ENCODE peak calls at places on chromosome 14, in six cellular contexts. I, K, W, Z, G and F are unnamed samples.

GRCh38 chr14:99252443-99252939 is 19.5 kb downstream of the BCL11B start:
- DNase-seq in I (no peak), K (no peak), W (no peak), Z (no peak), G (no peak), F (no peak)

GRCh38 chr14:32230695-32231280 is 27.7 kb upstream of the RNU6-8 start:
- DNase-seq in I (peak), K (no peak), W (no peak), Z (peak), G (no peak), F (peak)

GRCh38 chr14:69610859-69611263 is 535 bp upstream of the SUSD6 start:
- DNase-seq in I (no peak), K (no peak), W (no peak), Z (no peak), G (no peak), F (no peak)

GRCh38 chr14:37091651-37092050 is 80.8 kb downstream of the SLC25A21 start:
- DNase-seq in I (no peak), K (no peak), W (no peak), Z (no peak), G (no peak), F (no peak)

GRCh38 chr14:58467575-58467974 is 40.1 kb downstream of the KIAA0586 start:
- DNase-seq in I (no peak), K (no peak), W (no peak), Z (no peak), G (no peak), F (no peak)

GRCh38 chr14:59358105-59358504 is 107.1 kb downstream of the GPR135 start:
- DNase-seq in I (peak), K (no peak), W (no peak), Z (peak), G (no peak), F (no peak)

GRCh38 chr14:30874120-30874998 is at the start of gene COCH:
- DNase-seq in I (no peak), K (no peak), W (peak), Z (no peak), G (peak), F (no peak)

GRCh38 chr14:86357119-86357518 is 827.2 kb downstream of the FLRT2 start:
- DNase-seq in I (no peak), K (no peak), W (no peak), Z (no peak), G (no peak), F (no peak)

GRCh38 chr14:31758941-31759340 is 197.7 kb downstream of the NUBPL start:
- DNase-seq in I (no peak), K (no peak), W (no peak), Z (no peak), G (no peak), F (no peak)

GRCh38 chr14:87869619-87870583 is 123.1 kb downstream of the GALC start:
- DNase-seq in I (peak), K (no peak), W (no peak), Z (peak), G (no peak), F (peak)

GRCh38 chr14:68145539-68145938 is 326.0 kb downstream of the RAD51B start:
- DNase-seq in I (no peak), K (no peak), W (no peak), Z (no peak), G (no peak), F (no peak)

GRCh38 chr14:66234411-66234810 is 251.8 kb upstream of the CCDC196 start:
- DNase-seq in I (no peak), K (no peak), W (no peak), Z (no peak), G (no peak), F (no peak)

GRCh38 chr14:88929656-88930436 is 105.4 kb downstream of the TTC8 start:
- DNase-seq in I (no peak), K (no peak), W (no peak), Z (no peak), G (no peak), F (no peak)

GRCh38 chr14:103194256-103195045 is 71.2 kb downstream of the TNFAIP2 start:
- DNase-seq in I (peak), K (no peak), W (no peak), Z (peak), G (no peak), F (no peak)

GRCh38 chr14:76984297-76984696 is 44.2 kb downstream of the IRF2BPL start:
- DNase-seq in I (no peak), K (no peak), W (no peak), Z (no peak), G (no peak), F (no peak)

GRCh38 chr14:86683525-86683924 is 1153.6 kb downstream of the FLRT2 start:
- DNase-seq in I (no peak), K (no peak), W (no peak), Z (no peak), G (no peak), F (no peak)

GRCh38 chr14:36973806-36974442 is 198.5 kb downstream of the SLC25A21 start:
- DNase-seq in I (peak), K (no peak), W (no peak), Z (peak), G (no peak), F (peak)

GRCh38 chr14:94158239-94158888 is 15.8 kb upstream of the PPP4R4 start:
- DNase-seq in I (peak), K (no peak), W (no peak), Z (no peak), G (no peak), F (no peak)

GRCh38 chr14:38788060-38788459 is 315.0 kb downstream of the SEC23A start:
- DNase-seq in I (no peak), K (no peak), W (no peak), Z (no peak), G (no peak), F (no peak)

GRCh38 chr14:26525057-26525456 is 72.8 kb downstream of the NOVA1 start:
- DNase-seq in I (no peak), K (no peak), W (no peak), Z (no peak), G (no peak), F (no peak)

GRCh38 chr14:90505531-90505930 is 108.7 kb downstream of the CALM1 start:
- DNase-seq in I (no peak), K (no peak), W (no peak), Z (no peak), G (no peak), F (no peak)

GRCh38 chr14:75831455-75831854 is 150.3 kb downstream of the TGFB3 start:
- DNase-seq in I (peak), K (peak), W (no peak), Z (no peak), G (peak), F (peak)

DNA sequence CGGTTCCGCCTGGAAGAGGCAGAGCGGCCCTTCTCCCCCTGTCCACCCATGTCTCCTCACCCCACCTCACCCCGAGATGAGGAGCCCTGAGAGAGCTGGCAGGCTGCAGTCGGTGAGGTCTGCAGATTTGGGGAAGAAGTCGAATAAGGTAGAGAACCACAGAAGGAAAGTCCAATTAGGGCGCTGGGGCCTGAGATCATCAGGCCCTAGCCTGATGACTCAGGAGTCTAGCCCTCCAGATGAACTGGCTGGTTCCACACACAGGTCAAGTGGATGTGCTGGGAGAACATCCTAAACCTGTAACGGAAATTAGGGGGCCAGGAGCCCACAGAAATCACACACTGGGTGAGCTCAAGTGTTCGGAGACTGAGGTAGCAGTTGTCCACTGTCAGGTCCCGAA is 1.1 kb upstream of the METTL17 start:
- DNase-seq in I (no peak), K (no peak), W (no peak), Z (no peak), G (no peak), F (no peak)
- H3K4me3 ChIP-seq in I (no peak), K (no peak), W (no peak), Z (no peak), G (no peak), F (no peak)

GRCh38 chr14:100980823-100981222 is 77.3 kb upstream of the RTL1 start:
- DNase-seq in I (no peak), K (no peak), W (no peak), Z (no peak), G (no peak), F (no peak)

GRCh38 chr14:100983710-100984109 is 80.2 kb upstream of the RTL1 start:
- DNase-seq in I (no peak), K (no peak), W (no peak), Z (no peak), G (no peak), F (no peak)

GRCh38 chr14:100982764-100983163 is 79.2 kb upstream of the RTL1 start:
- DNase-seq in I (peak), K (no peak), W (no peak), Z (no peak), G (no peak), F (no peak)

GRCh38 chr14:100982356-100982755 is 78.8 kb upstream of the RTL1 start:
- DNase-seq in I (no peak), K (no peak), W (no peak), Z (no peak), G (no peak), F (no peak)

DNA sequence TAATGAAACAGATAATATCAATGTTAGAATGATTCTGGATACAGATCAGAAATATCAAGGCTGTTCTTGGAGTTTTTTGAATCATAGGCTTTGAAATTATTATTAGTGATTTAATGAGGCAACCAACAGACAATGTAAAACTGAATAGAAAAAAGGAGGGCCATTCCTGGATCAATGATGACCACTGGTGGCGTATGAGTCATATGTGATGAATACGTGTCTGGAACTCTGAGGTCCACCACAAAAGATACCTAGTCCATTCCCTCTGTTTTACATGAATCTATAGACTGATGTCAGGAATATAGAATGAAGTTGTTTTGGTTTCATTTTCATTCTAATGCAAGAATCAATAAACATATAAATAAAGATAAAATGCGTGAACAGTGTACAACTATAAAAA is 78.3 kb upstream of the RTL1 start:
- DNase-seq in I (peak), K (no peak), W (no peak), Z (no peak), G (no peak), F (no peak)
- H3K4me3 ChIP-seq in I (no peak), K (no peak), W (no peak), Z (no peak), G (no peak), F (no peak)

GRCh38 chr14:105166571-105167302 is 1.8 kb downstream of the JAG2 start:
- DNase-seq in I (peak), K (no peak), W (no peak), Z (no peak), G (no peak), F (no peak)
- H3K4me3 ChIP-seq in I (peak), K (peak), W (no peak), Z (no peak), G (no peak), F (no peak)

DNA sequence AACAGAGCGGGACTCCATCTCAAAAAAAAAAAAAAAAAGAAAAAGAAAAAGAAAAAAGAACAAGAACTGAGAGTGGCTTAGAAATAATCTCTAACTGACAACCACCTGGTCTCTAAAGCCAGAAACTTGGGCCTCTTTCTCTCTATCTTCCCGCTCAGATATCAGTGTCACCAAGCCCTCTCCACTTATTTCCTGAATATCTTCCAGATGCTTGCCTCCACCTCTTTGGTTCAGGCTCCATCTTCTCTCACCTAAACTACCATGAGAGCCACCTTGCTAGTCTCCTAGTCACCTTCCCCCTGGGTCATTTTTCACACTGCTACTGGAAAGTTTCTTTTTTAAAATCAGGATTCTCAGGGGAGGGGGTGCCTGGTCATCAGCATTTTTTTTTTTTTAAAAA is 1.8 kb upstream of the TM9SF1 start:
- DNase-seq in I (no peak), K (no peak), W (no peak), Z (no peak), G (no peak), F (no peak)
- H3K4me3 ChIP-seq in I (no peak), K (no peak), W (no peak), Z (no peak), G (no peak), F (no peak)

GRCh38 chr14:52693004-52693403 is 2.4 kb downstream of the ERO1A start:
- DNase-seq in I (no peak), K (no peak), W (no peak), Z (no peak), G (no peak), F (no peak)

GRCh38 chr14:52694761-52695480 is 437 bp downstream of the ERO1A start:
- DNase-seq in I (peak), K (peak), W (peak), Z (no peak), G (no peak), F (peak)

GRCh38 chr14:52693532-52693931 is 1.8 kb downstream of the ERO1A start:
- DNase-seq in I (no peak), K (no peak), W (no peak), Z (no peak), G (no peak), F (no peak)

GRCh38 chr14:52690983-52691760 is 4.2 kb downstream of the ERO1A start:
- DNase-seq in I (no peak), K (no peak), W (no peak), Z (no peak), G (no peak), F (no peak)

DNA sequence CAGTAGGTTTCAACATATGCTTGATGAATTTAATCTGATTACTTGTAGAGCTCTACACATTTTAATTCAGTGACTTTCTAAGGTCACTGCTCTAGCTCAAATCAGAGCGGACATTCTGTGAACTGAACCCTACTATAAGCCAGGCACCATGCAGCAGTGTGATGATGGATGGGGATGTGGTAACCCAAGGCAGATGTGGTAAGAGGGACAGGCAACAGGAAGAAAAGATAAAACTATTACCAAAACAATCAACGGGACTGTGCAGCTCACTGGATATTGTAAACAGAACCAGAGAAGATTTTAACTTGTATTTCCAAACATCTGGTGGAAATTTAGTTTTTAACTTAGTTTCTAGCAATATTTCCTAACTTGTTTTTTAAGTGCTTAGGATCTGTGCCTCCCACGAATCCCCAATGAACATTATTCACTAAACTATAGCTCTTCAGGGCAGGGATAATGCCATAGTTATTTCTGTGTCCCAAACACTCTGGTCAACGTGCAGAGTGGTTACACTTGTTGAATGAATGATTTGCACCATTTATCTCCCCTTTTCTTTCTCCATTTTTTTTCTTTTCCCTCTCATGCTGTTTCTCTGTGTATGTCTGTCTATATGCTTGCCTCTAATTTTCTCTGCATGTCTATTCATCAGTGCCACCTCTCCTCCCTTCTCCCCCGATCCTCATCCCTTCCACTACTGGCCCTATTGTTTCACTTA is 3.0 kb downstream of the ERO1A start:
- DNase-seq in I (no peak), K (no peak), W (no peak), Z (peak), G (no peak), F (peak)
- H3K4me3 ChIP-seq in I (no peak), K (no peak), W (no peak), Z (no peak), G (no peak), F (peak)

GRCh38 chr14:104785708-104786080 is 9.9 kb downstream of the AKT1 start:
- DNase-seq in I (no peak), K (no peak), W (no peak), Z (no peak), G (no peak), F (no peak)

GRCh38 chr14:104784846-104785707 is 10.5 kb downstream of the AKT1 start:
- DNase-seq in I (no peak), K (no peak), W (no peak), Z (no peak), G (no peak), F (no peak)

GRCh38 chr14:104782823-104783170 is 12.8 kb downstream of the AKT1 start:
- DNase-seq in I (no peak), K (no peak), W (no peak), Z (no peak), G (no peak), F (no peak)

GRCh38 chr14:104783484-104784217 is 11.9 kb downstream of the AKT1 start:
- DNase-seq in I (no peak), K (no peak), W (no peak), Z (no peak), G (no peak), F (no peak)

DNA sequence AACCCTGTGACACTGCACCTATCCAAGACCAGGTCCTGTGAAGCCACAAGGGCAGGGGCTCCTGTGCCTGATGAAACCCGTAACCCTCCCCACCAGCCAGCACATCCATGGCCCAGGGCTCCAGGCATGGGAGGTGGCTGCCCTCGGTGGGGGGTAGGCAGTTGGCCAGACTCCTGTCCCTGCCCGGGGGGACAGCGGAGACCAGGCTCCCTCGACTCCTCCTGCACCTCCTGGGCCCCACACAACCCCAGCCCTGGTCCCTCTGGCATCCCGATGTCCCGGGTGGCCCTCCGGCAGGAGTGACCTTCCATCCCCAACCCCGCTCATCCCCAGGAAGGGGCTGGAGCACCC is 11.4 kb downstream of the AKT1 start:
- DNase-seq in I (no peak), K (no peak), W (no peak), Z (no peak), G (no peak), F (no peak)
- H3K4me3 ChIP-seq in I (no peak), K (no peak), W (no peak), Z (no peak), G (no peak), F (no peak)

DNA sequence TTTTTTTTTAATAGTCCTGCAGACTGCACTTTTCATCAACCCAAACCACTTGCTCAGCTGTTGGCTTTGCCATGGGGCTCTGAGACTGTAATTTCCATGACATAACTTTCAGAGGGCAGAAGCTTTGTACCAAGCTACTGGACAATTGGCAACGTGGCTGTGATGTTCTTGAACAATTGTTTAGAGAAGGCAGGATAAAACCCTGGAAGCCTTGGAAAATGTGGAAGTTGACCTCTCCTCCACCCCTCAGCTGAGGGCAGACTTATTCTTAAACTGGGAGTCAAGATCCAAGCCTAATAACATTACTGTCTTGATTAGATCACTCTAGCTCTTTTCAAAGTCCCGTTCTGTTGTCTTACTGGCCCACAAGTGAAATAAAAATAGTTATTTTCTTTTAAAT is 2.2 kb downstream of the OR4E1 start:
- DNase-seq in I (no peak), K (no peak), W (no peak), Z (no peak), G (no peak), F (no peak)
- H3K4me3 ChIP-seq in I (no peak), K (no peak), W (no peak), Z (no peak), G (no peak), F (no peak)

DNA sequence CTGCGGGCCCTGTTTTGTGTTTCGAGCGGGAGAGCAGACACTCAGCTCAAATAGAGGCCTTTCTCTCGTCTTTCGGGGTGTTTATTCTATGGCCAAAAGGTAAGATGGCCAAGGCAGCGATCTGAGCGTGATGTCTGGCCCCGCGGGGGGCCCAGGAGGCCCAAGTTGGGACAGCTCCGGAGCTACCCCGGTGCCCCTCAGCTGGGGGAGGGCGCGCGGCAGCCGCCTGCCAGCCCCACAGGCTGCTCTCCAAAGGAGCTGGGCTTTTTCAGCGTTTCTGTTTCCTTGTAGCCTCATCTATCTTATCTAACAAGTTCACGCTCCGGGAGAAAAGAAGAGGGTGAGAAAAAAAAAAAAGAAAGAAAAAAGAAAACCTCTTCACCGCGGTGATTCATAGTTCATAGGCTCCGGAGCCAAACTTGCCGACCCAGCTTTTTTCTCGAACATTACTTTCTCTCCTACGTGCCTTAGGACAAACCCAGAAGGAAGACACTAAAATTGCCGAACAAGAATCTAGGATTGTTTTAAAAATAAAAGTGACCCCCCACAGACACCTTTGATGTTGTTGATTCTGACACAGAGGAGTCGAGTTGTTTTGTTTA is 7.4 kb upstream of the FOXG1 start:
- DNase-seq in I (no peak), K (no peak), W (no peak), Z (no peak), G (no peak), F (no peak)
- H3K4me3 ChIP-seq in I (no peak), K (no peak), W (no peak), Z (peak), G (no peak), F (peak)